ENCODE peak calls at places on chromosome 2, in ten cellular contexts. One of them, this sample, is unnamed. For H3K27me3, the result is how much of the 10 kb centered on the place peaks cover.

GRCh38 chr2:126507425-126507867 is 148.5 kb upstream of the GYPC start:
- DNase-seq in left lung: no peak
- DNase-seq in spleen: no peak
- DNase-seq in cardiac muscle cell: no peak
- DNase-seq in HCT116: no peak
- DNase-seq in keratinocyte: no peak
- DNase-seq in heart right ventricle: no peak
- DNase-seq in SJSA1: no peak
- DNase-seq in right atrium auricular region: no peak
- DNase-seq in tibial nerve: no peak
- DNase-seq in this sample: no peak

GRCh38 chr2:233976690-233977294 is 59.6 kb downstream of the TRPM8 start:
- DNase-seq in HCT116: peak
- DNase-seq in tibial nerve: no peak
- DNase-seq in right atrium auricular region: no peak
- DNase-seq in cardiac muscle cell: peak
- DNase-seq in SJSA1: peak
- DNase-seq in left lung: no peak
- DNase-seq in spleen: no peak
- DNase-seq in keratinocyte: no peak
- DNase-seq in heart right ventricle: no peak
- DNase-seq in this sample: no peak

GRCh38 chr2:114192362-114192761 is 250.1 kb upstream of the DPP10 start:
- DNase-seq in SJSA1: no peak
- DNase-seq in spleen: no peak
- DNase-seq in cardiac muscle cell: no peak
- DNase-seq in right atrium auricular region: no peak
- DNase-seq in left lung: no peak
- DNase-seq in heart right ventricle: no peak
- DNase-seq in tibial nerve: no peak
- DNase-seq in HCT116: no peak
- DNase-seq in keratinocyte: no peak
- DNase-seq in this sample: no peak

GRCh38 chr2:26401739-26402541 is at the start of gene DRC1:
- DNase-seq in cardiac muscle cell: peak
- DNase-seq in HCT116: no peak
- DNase-seq in heart right ventricle: peak
- DNase-seq in tibial nerve: no peak
- DNase-seq in left lung: peak
- DNase-seq in spleen: peak
- DNase-seq in SJSA1: peak
- DNase-seq in right atrium auricular region: no peak
- DNase-seq in keratinocyte: no peak
- DNase-seq in this sample: peak

GRCh38 chr2:95297639-95298395 is 670 bp downstream of the KCNIP3 start:
- DNase-seq in left lung: no peak
- DNase-seq in keratinocyte: no peak
- DNase-seq in tibial nerve: no peak
- DNase-seq in HCT116: no peak
- DNase-seq in spleen: no peak
- DNase-seq in heart right ventricle: no peak
- DNase-seq in cardiac muscle cell: no peak
- DNase-seq in right atrium auricular region: no peak
- DNase-seq in SJSA1: no peak
- DNase-seq in this sample: no peak

GRCh38 chr2:102442967-102443828 is 20.2 kb downstream of the IL18RAP start:
- DNase-seq in SJSA1: peak
- DNase-seq in right atrium auricular region: no peak
- DNase-seq in tibial nerve: peak
- DNase-seq in left lung: no peak
- DNase-seq in heart right ventricle: no peak
- DNase-seq in HCT116: peak
- DNase-seq in spleen: no peak
- DNase-seq in cardiac muscle cell: peak
- DNase-seq in keratinocyte: no peak
- DNase-seq in this sample: no peak

GRCh38 chr2:70921839-70922590 is 13.7 kb upstream of the ATP6V1B1 start:
- DNase-seq in keratinocyte: no peak
- DNase-seq in right atrium auricular region: no peak
- DNase-seq in cardiac muscle cell: no peak
- DNase-seq in left lung: peak
- DNase-seq in spleen: no peak
- DNase-seq in SJSA1: no peak
- DNase-seq in tibial nerve: no peak
- DNase-seq in heart right ventricle: no peak
- DNase-seq in HCT116: no peak
- DNase-seq in this sample: no peak

GRCh38 chr2:33212151-33212550 is 264.3 kb upstream of the RASGRP3 start:
- DNase-seq in tibial nerve: no peak
- DNase-seq in HCT116: no peak
- DNase-seq in spleen: no peak
- DNase-seq in cardiac muscle cell: peak
- DNase-seq in left lung: no peak
- DNase-seq in heart right ventricle: no peak
- DNase-seq in keratinocyte: no peak
- DNase-seq in right atrium auricular region: peak
- DNase-seq in SJSA1: peak
- DNase-seq in this sample: no peak

DNA sequence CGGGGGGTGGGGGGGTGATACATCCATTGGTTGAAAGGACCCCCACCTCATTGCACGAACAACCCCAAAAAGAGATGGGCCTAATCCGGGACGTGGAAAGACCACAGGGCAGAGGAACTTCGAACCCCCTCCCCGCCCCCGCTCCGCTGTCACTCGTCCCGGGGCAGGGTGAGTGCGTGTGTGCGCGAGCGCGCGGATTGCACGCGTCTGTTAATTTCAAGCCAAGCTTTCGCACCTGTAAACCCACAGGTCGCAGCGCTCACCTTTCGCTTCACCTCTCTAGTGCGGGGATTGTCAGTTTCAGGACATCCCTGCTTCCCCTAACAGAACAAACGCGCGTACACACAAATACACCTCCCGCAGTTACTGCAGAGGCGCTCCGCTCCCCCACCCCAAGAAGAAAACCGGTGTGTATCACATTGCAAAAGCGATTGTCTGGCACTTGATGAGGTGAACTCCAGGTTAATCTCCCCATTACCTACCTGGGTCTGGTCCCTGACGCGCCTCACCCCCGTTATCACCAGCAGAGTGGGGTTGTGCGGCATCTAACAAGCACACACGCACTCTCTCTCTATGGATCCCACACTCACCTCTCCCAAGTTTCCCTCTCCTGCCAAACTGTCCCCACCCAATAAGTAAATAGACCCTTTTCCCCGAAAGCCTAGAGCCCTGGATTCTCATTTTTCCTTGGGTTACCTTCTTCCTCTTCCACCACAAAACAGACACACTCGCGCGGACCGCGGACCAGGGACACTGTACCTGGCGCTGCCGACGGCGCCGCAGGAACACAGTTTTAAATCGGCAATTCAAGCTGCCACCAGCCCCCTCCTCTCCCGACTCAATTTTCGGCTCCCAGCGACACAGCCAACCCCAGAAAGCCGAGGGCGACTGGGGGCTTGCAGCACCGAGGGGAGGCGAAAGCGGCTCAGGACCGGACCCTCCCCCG is 1.0 kb downstream of the CYP26B1 start:
- DNase-seq in keratinocyte: no peak
- DNase-seq in heart right ventricle: no peak
- DNase-seq in spleen: peak
- DNase-seq in cardiac muscle cell: no peak
- DNase-seq in SJSA1: no peak
- DNase-seq in left lung: peak
- DNase-seq in tibial nerve: peak
- DNase-seq in HCT116: no peak
- DNase-seq in right atrium auricular region: peak
- DNase-seq in this sample: peak
- H3K27me3 ChIP-seq in keratinocyte: half or more
- H3K27me3 ChIP-seq in heart right ventricle: half or more
- H3K27me3 ChIP-seq in spleen: half or more
- H3K27me3 ChIP-seq in cardiac muscle cell: half or more
- H3K27me3 ChIP-seq in SJSA1: half or more
- H3K27me3 ChIP-seq in left lung: half or more
- H3K27me3 ChIP-seq in tibial nerve: half or more
- H3K27me3 ChIP-seq in HCT116: under half
- H3K27me3 ChIP-seq in right atrium auricular region: under half
- H3K27me3 ChIP-seq in this sample: under half

GRCh38 chr2:204109681-204110080 is 173.1 kb downstream of the ICOS start:
- DNase-seq in right atrium auricular region: no peak
- DNase-seq in tibial nerve: no peak
- DNase-seq in heart right ventricle: no peak
- DNase-seq in keratinocyte: no peak
- DNase-seq in SJSA1: peak
- DNase-seq in HCT116: no peak
- DNase-seq in cardiac muscle cell: peak
- DNase-seq in spleen: no peak
- DNase-seq in left lung: no peak
- DNase-seq in this sample: no peak
- H3K27ac ChIP-seq in right atrium auricular region: peak
- H3K27ac ChIP-seq in tibial nerve: peak
- H3K27ac ChIP-seq in heart right ventricle: peak
- H3K27ac ChIP-seq in keratinocyte: no peak
- H3K27ac ChIP-seq in SJSA1: no peak
- H3K27ac ChIP-seq in HCT116: no peak
- H3K27ac ChIP-seq in cardiac muscle cell: no peak
- H3K27ac ChIP-seq in spleen: peak
- H3K27ac ChIP-seq in left lung: no peak
- H3K27ac ChIP-seq in this sample: no peak

GRCh38 chr2:108938069-108938710 is 50.8 kb downstream of the EDAR start:
- DNase-seq in keratinocyte: no peak
- DNase-seq in HCT116: no peak
- DNase-seq in tibial nerve: no peak
- DNase-seq in right atrium auricular region: no peak
- DNase-seq in cardiac muscle cell: no peak
- DNase-seq in spleen: no peak
- DNase-seq in SJSA1: no peak
- DNase-seq in left lung: no peak
- DNase-seq in heart right ventricle: no peak
- DNase-seq in this sample: no peak
- H3K27me3 ChIP-seq in keratinocyte: under half
- H3K27me3 ChIP-seq in HCT116: under half
- H3K27me3 ChIP-seq in tibial nerve: under half
- H3K27me3 ChIP-seq in right atrium auricular region: under half
- H3K27me3 ChIP-seq in cardiac muscle cell: under half
- H3K27me3 ChIP-seq in spleen: under half
- H3K27me3 ChIP-seq in SJSA1: under half
- H3K27me3 ChIP-seq in left lung: under half
- H3K27me3 ChIP-seq in heart right ventricle: under half
- H3K27me3 ChIP-seq in this sample: under half

DNA sequence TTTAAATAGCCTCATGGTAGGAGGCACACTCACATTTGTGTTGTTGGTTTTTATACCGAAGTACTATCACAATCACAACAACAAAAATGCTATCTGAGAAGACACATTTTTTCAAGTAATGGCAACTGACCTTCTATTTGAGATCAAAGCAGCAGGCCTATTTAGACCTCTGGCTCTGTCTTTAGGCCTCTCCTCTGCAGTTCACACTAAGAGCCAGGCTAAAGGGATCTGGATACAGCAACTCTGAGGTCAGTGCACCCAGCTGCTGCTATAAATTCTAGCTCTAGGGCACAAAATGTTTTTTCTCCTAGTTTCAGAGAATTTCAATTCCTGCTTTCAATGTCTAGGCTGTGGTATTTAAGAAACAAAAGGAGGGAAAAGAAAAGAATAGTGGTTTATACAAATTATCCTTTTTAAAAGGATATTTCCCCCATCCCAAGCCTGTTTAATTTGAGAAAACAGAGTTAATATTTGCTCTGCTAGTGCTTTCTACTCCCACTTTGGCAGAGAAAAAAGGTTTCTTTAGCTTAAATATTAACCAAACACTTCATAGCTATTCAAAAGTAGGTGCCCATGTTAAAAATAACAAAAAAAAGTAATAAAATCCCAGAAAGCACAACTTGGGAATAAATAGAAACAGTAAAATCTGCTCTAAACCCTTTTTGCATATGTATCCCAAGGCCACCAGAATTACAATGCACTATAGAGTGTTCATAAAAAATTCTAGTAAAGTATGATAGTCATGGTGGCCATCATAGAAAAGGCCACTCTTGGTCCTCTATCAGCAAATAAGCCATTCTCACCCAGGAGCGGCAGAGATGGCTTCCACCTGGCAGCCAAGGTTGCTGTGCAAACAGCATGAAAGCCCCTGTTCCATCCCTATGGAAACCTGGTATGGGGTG is 293.6 kb upstream of the SESTD1 start:
- DNase-seq in HCT116: no peak
- DNase-seq in heart right ventricle: no peak
- DNase-seq in SJSA1: no peak
- DNase-seq in tibial nerve: no peak
- DNase-seq in left lung: no peak
- DNase-seq in spleen: no peak
- DNase-seq in cardiac muscle cell: no peak
- DNase-seq in keratinocyte: no peak
- DNase-seq in right atrium auricular region: no peak
- DNase-seq in this sample: no peak
- H3K27ac ChIP-seq in HCT116: no peak
- H3K27ac ChIP-seq in heart right ventricle: no peak
- H3K27ac ChIP-seq in SJSA1: no peak
- H3K27ac ChIP-seq in tibial nerve: no peak
- H3K27ac ChIP-seq in left lung: peak
- H3K27ac ChIP-seq in spleen: no peak
- H3K27ac ChIP-seq in cardiac muscle cell: no peak
- H3K27ac ChIP-seq in keratinocyte: no peak
- H3K27ac ChIP-seq in right atrium auricular region: peak
- H3K27ac ChIP-seq in this sample: no peak

GRCh38 chr2:953408-953807 is 2.8 kb downstream of the SNTG2 start:
- DNase-seq in heart right ventricle: no peak
- DNase-seq in spleen: no peak
- DNase-seq in right atrium auricular region: no peak
- DNase-seq in left lung: no peak
- DNase-seq in tibial nerve: no peak
- DNase-seq in cardiac muscle cell: no peak
- DNase-seq in HCT116: no peak
- DNase-seq in SJSA1: no peak
- DNase-seq in keratinocyte: no peak
- DNase-seq in this sample: no peak
- H3K27me3 ChIP-seq in heart right ventricle: half or more
- H3K27me3 ChIP-seq in spleen: under half
- H3K27me3 ChIP-seq in right atrium auricular region: under half
- H3K27me3 ChIP-seq in left lung: half or more
- H3K27me3 ChIP-seq in tibial nerve: half or more
- H3K27me3 ChIP-seq in cardiac muscle cell: half or more
- H3K27me3 ChIP-seq in HCT116: under half
- H3K27me3 ChIP-seq in SJSA1: under half
- H3K27me3 ChIP-seq in keratinocyte: under half
- H3K27me3 ChIP-seq in this sample: under half

DNA sequence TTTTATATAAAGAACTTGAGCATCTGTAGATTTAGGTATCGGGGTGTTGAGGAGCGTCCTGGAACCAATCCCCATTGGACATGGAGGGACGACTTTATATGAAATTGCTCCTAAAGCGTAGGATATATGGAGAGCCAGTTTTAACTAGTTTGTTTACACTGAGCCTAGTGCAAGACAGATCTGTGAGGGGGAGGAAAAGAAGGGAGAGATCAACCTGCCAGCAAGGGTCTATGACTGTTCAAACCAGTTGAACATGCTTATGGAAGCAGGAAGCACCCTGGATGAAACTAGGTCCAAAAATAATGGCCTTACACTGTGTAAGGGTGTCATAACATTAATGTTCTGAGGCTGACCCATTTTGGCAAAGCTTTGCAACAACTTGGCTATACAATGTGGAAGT is 34.0 kb upstream of the SLC40A1 start:
- DNase-seq in spleen: no peak
- DNase-seq in keratinocyte: no peak
- DNase-seq in heart right ventricle: no peak
- DNase-seq in right atrium auricular region: no peak
- DNase-seq in SJSA1: no peak
- DNase-seq in tibial nerve: no peak
- DNase-seq in cardiac muscle cell: no peak
- DNase-seq in HCT116: no peak
- DNase-seq in left lung: no peak
- DNase-seq in this sample: no peak
- H3K27ac ChIP-seq in spleen: peak
- H3K27ac ChIP-seq in keratinocyte: no peak
- H3K27ac ChIP-seq in heart right ventricle: peak
- H3K27ac ChIP-seq in right atrium auricular region: peak
- H3K27ac ChIP-seq in SJSA1: no peak
- H3K27ac ChIP-seq in tibial nerve: no peak
- H3K27ac ChIP-seq in cardiac muscle cell: no peak
- H3K27ac ChIP-seq in HCT116: no peak
- H3K27ac ChIP-seq in left lung: no peak
- H3K27ac ChIP-seq in this sample: no peak

This sample was measured in heart left ventricle.